ENCODE peak calls at places on chromosomes 3 and 15, in nine cellular contexts. K, X, D, S, N, E, R, Z and M are unnamed samples.

GRCh38 chr3:123390865-123391613 is 57.9 kb downstream of the ADCY5 start:
- DNase-seq in K (peak; percentile 24), X (peak; percentile 27), D (peak; percentile 32), S (no peak), N (peak; percentile 80), E (no peak), R (peak; percentile 74), Z (no peak), M (no peak)

GRCh38 chr3:63727248-63727647 is 74.8 kb downstream of the SNTN start:
- DNase-seq in K (no peak), X (no peak), D (no peak), S (no peak), N (no peak), E (no peak), R (no peak), Z (no peak), M (no peak)

GRCh38 chr3:151082880-151083838 is 2.3 kb upstream of the MED12L start:
- DNase-seq in K (no peak), X (no peak), D (no peak), S (no peak), N (no peak), E (no peak), R (no peak), Z (no peak), M (no peak)

GRCh38 chr3:136898954-136899353 is 36.9 kb downstream of the NCK1 start:
- DNase-seq in K (no peak), X (no peak), D (no peak), S (no peak), N (no peak), E (no peak), R (no peak), Z (no peak), M (no peak)

GRCh38 chr3:13106308-13106970 is 33.2 kb upstream of the IQSEC1 start:
- DNase-seq in K (no peak), X (no peak), D (peak; percentile 1), S (no peak), N (no peak), E (no peak), R (no peak), Z (no peak), M (no peak)

GRCh38 chr3:11494131-11494916 is 149.4 kb downstream of the VGLL4 start:
- DNase-seq in K (no peak), X (no peak), D (no peak), S (no peak), N (peak; percentile 6), E (no peak), R (no peak), Z (no peak), M (no peak)

GRCh38 chr15:59105839-59106238 is 893 bp downstream of the CCNB2 start:
- DNase-seq in K (no peak), X (no peak), D (no peak), S (no peak), N (no peak), E (peak; percentile 29), R (no peak), Z (no peak), M (no peak)

GRCh38 chr3:119469378-119470189 is 821 bp downstream of the POGLUT1 start:
- DNase-seq in K (peak; percentile 23), X (no peak), D (peak; percentile 49), S (no peak), N (no peak), E (no peak), R (no peak), Z (peak; percentile 51), M (no peak)

GRCh38 chr3:173584093-173584833 is 186.7 kb downstream of the NLGN1 start:
- DNase-seq in K (no peak), X (peak; percentile 45), D (no peak), S (no peak), N (peak; percentile 24), E (peak; percentile 5), R (no peak), Z (peak; percentile 15), M (no peak)

GRCh38 chr3:142691527-142691926 is 32.3 kb upstream of the TRPC1 start:
- DNase-seq in K (no peak), X (no peak), D (no peak), S (no peak), N (no peak), E (no peak), R (no peak), Z (no peak), M (no peak)

GRCh38 chr15:98684441-98684840 is 36.1 kb downstream of the IGF1R start:
- DNase-seq in K (no peak), X (peak; percentile 35), D (no peak), S (no peak), N (no peak), E (no peak), R (no peak), Z (peak; percentile 79), M (no peak)

DNA sequence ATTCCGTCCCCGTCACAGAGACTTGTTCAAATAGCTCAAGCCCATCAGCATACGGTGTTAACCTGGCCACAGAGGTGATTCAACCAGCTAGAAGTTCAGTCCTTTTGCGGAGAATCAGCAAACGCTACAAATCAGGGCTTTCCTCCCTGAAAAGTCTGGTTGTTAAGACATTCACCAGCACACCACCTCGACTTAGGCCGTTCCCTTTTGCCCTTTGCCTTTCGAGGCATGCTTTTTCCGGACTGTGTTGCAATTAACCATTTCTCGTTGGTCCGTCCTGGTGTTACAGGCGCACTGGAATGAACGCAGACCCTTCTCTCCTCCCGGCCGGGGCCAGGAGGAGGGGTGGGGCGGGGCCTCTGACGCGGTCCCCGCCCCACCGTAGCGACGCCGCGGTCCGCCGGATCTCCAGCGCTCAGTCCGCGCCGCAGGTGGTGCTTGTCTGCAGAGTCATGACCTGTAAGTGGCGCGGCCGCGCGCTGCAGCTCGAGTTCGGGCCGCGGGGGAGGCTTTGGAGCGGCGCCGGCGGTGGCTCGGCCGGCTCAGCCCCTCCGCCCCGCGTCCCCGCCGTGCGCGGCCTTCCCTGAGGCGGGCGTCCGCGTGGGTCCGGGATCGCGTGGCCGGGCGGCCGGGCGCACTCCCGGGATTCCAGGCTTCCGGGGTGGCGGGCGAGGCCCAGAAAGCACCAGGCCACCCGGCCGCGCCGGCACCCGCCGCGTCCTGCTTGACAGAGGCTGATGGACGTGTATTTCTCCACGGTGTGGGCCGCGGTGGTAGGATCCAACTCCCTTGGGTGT is at the start of gene NIT2:
- DNase-seq in K (peak; percentile 52), X (peak; percentile 65), D (peak; percentile 92), S (peak; percentile 87), N (peak; percentile 81), E (peak; percentile 88), R (peak; percentile 84), Z (peak; percentile 95), M (peak; percentile 94)
- TF ChIP-seq POLR2A in K (no peak), X (no peak), D (no peak), S (peak; percentile 81), N (peak; percentile 18), E (peak; percentile 58), R (peak; percentile 19), Z (peak; percentile 89), M (peak; percentile 23)

DNA sequence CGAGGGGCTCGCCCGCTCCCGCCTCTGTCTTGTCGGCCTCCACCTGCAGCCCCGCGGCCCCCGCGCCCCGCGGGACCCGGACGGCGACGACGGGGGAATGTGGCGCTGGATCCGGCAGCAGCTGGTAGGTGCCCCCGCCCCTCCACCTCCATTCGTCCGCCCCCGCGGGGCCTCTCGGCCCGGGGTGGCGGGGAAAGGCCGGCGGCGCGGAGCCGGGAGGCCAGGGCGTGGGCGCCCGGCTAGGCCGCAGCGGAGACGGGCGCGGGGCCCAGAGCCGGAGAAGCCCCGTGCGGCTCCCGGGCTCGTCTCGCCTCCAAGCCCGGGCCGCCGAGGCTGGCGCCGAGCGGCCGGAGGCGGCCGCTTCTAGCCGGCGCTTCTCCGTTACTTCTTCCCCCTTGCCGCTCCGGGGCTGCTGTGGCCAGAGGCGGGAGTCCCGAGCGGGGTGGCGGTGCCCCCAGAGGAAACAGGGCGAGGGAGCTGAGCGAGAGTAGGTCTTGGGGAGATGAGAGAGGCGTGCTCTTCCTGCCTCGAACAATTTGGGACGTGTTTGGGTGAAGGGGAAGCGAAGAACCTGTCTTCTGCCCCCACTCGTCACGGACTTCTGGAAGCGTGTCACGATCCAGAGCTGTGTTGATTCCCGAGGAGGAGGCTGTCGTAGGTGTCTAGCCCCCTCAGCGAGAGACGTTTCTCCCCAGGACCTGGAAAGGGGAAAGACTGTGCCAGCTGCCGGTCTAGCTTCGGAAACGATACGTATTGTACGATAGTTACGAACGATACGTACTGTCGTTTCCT is 555 bp downstream of the ATP11B start:
- DNase-seq in K (peak; percentile 25), X (peak; percentile 12), D (peak; percentile 48), S (peak; percentile 26), N (peak; percentile 41), E (peak; percentile 75), R (peak; percentile 31), Z (peak; percentile 69), M (peak; percentile 63)
- TF ChIP-seq POLR2A in K (no peak), X (no peak), D (no peak), S (no peak), N (no peak), E (peak; percentile 66), R (no peak), Z (no peak), M (peak; percentile 44)

GRCh38 chr3:49803464-49804140 is 541 bp downstream of the INKA1 start:
- DNase-seq in K (peak; percentile 59), X (no peak), D (peak; percentile 72), S (no peak), N (no peak), E (peak; percentile 79), R (peak; percentile 40), Z (peak; percentile 85), M (peak; percentile 59)

GRCh38 chr3:49801160-49801559 is 1.5 kb upstream of the CDHR4 start:
- DNase-seq in K (no peak), X (no peak), D (no peak), S (no peak), N (no peak), E (no peak), R (no peak), Z (no peak), M (no peak)

GRCh38 chr3:49805367-49805782 is 2.3 kb downstream of the INKA1 start:
- DNase-seq in K (peak; percentile 81), X (peak; percentile 83), D (peak; percentile 94), S (no peak), N (peak; percentile 89), E (no peak), R (peak; percentile 89), Z (peak; percentile 99), M (peak; percentile 87)

GRCh38 chr3:49804141-49805041 is 1.3 kb downstream of the INKA1 start:
- DNase-seq in K (no peak), X (no peak), D (peak; percentile 47), S (no peak), N (no peak), E (no peak), R (peak; percentile 38), Z (peak; percentile 63), M (no peak)

GRCh38 chr3:49802719-49803463 is at the start of gene INKA1:
- DNase-seq in K (peak; percentile 88), X (peak; percentile 85), D (peak; percentile 95), S (peak; percentile 91), N (peak; percentile 92), E (peak; percentile 91), R (peak; percentile 90), Z (peak; percentile 89), M (peak; percentile 92)
- TF ChIP-seq POLR2A in K (no peak), X (no peak), D (no peak), S (no peak), N (peak; percentile 16), E (peak; percentile 35), R (peak; percentile 77), Z (peak; percentile 57), M (peak; percentile 25)

DNA sequence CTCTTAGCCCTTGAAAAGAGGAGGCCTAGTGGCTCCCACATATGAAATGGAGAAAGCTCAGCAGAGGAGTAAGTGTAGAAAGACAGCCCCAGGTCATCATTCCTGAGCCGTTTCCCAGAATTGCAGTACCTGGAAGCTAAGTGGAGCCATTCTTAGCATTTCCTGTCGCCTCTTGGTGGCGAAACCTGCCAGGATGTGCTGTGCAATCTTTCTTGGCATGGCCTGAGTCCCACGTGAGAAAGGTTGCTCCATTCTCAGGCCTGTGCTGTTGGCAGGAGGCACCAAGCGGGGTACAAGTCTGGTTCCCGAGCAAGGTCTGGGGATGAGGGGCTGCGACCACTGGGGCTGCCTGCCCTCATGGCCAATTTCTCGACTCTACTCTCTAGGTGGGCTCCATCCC is 207.2 kb upstream of the TPM1 start:
- DNase-seq in K (no peak), X (no peak), D (peak; percentile 77), S (no peak), N (no peak), E (no peak), R (no peak), Z (no peak), M (no peak)
- TF ChIP-seq POLR2A in K (no peak), X (no peak), D (no peak), S (no peak), N (no peak), E (no peak), R (no peak), Z (no peak), M (no peak)